ENCODE peak calls at places on chromosomes 1 and 21, in six cellular contexts. L is RPMI8226; E is GM23338; U is RKO; O is AG08396; M is activated CD8-positive, alpha-beta memory T cell treated with anti-CD3 and anti-CD28 coated beads, Interleukin-2, amount 50 U/mL, for 48 hours. F is an unnamed sample.

GRCh38 chr21:45255381-45256020 is 32.2 kb downstream of the POFUT2 start:
- DNase-seq in L (peak), E (no peak), U (no peak), O (no peak), M (peak), F (peak)

GRCh38 chr1:163169553-163169952 is 33.2 kb downstream of the RGS5 start:
- DNase-seq in L (no peak), E (no peak), U (no peak), O (no peak), M (no peak), F (no peak)

GRCh38 chr1:30934613-30935012 is 26.1 kb upstream of the SDC3 start:
- DNase-seq in L (no peak), E (no peak), U (no peak), O (no peak), M (no peak), F (no peak)

GRCh38 chr1:23634840-23635642 is 56.6 kb upstream of the RPL11 start:
- DNase-seq in L (peak), E (peak), U (peak), O (peak), M (no peak), F (peak)

GRCh38 chr1:105087496-105087895 is 1337.8 kb downstream of the AMY1C start:
- DNase-seq in L (no peak), E (no peak), U (no peak), O (no peak), M (no peak), F (no peak)

GRCh38 chr1:23964790-23965740 is 5.4 kb downstream of the PNRC2 start:
- DNase-seq in L (no peak), E (no peak), U (peak), O (no peak), M (no peak), F (no peak)

GRCh38 chr1:47444578-47445465 is 7.0 kb downstream of the FOXD2 start:
- DNase-seq in L (peak), E (peak), U (no peak), O (peak), M (peak), F (peak)

GRCh38 chr1:101431956-101432510 is 195.2 kb downstream of the S1PR1 start:
- DNase-seq in L (no peak), E (no peak), U (no peak), O (no peak), M (no peak), F (no peak)

GRCh38 chr1:173954179-173954578 is 37.1 kb upstream of the SERPINC1 start:
- DNase-seq in L (no peak), E (no peak), U (no peak), O (no peak), M (no peak), F (no peak)

GRCh38 chr1:234875953-234876814 is 252.5 kb downstream of the TOMM20 start:
- DNase-seq in L (peak), E (no peak), U (no peak), O (peak), M (peak), F (no peak)

GRCh38 chr1:29569971-29570634 is 333.8 kb downstream of the PTPRU start:
- DNase-seq in L (no peak), E (no peak), U (peak), O (peak), M (no peak), F (no peak)

GRCh38 chr1:178692564-178693327 is 32.3 kb upstream of the RALGPS2 start:
- DNase-seq in L (no peak), E (no peak), U (no peak), O (no peak), M (no peak), F (no peak)

GRCh38 chr1:224800486-224801119 is 128.9 kb upstream of the DNAH14 start:
- DNase-seq in L (no peak), E (peak), U (no peak), O (no peak), M (no peak), F (no peak)

GRCh38 chr1:51559501-51559900 is 40.4 kb upstream of the EPS15 start:
- DNase-seq in L (no peak), E (peak), U (no peak), O (no peak), M (no peak), F (no peak)

GRCh38 chr1:64811131-64811530 is 66.3 kb downstream of the RAVER2 start:
- DNase-seq in L (no peak), E (no peak), U (no peak), O (no peak), M (no peak), F (no peak)

GRCh38 chr1:202590975-202591411 is 119.3 kb downstream of the SYT2 start:
- DNase-seq in L (no peak), E (no peak), U (no peak), O (no peak), M (no peak), F (no peak)

GRCh38 chr1:54889132-54889725 is 2.2 kb upstream of the DHCR24 start:
- DNase-seq in L (no peak), E (no peak), U (no peak), O (no peak), M (no peak), F (no peak)

GRCh38 chr1:41436281-41437010 is 48.0 kb downstream of the EDN2 start:
- DNase-seq in L (no peak), E (no peak), U (no peak), O (no peak), M (no peak), F (no peak)

GRCh38 chr1:208278638-208279037 is 34.5 kb upstream of the PLXNA2 start:
- DNase-seq in L (no peak), E (no peak), U (no peak), O (no peak), M (no peak), F (no peak)

GRCh38 chr1:196558424-196558823 is 49.8 kb downstream of the KCNT2 start:
- DNase-seq in L (peak), E (no peak), U (peak), O (peak), M (no peak), F (no peak)

GRCh38 chr1:6686294-6686693 is 15.3 kb downstream of the DNAJC11 start:
- DNase-seq in L (no peak), E (no peak), U (no peak), O (peak), M (no peak), F (no peak)

GRCh38 chr1:159790237-159790917 is 9.6 kb downstream of the DUSP23 start:
- DNase-seq in L (peak), E (peak), U (no peak), O (peak), M (no peak), F (no peak)

GRCh38 chr21:45592208-45592619 is 50.0 kb upstream of the SLC19A1 start:
- DNase-seq in L (peak), E (no peak), U (no peak), O (no peak), M (peak), F (no peak)

GRCh38 chr1:166174108-166174507 is 7.3 kb upstream of the FAM78B start:
- DNase-seq in L (no peak), E (no peak), U (no peak), O (no peak), M (no peak), F (no peak)

GRCh38 chr1:205284420-205285144 is 37.0 kb downstream of the NUAK2 start:
- DNase-seq in L (peak), E (peak), U (peak), O (peak), M (peak), F (peak)

GRCh38 chr1:185864889-185865288 is 130.7 kb downstream of the HMCN1 start:
- DNase-seq in L (no peak), E (no peak), U (peak), O (peak), M (no peak), F (no peak)

GRCh38 chr1:163528710-163529348 is 207.1 kb downstream of the NUF2 start:
- DNase-seq in L (peak), E (peak), U (peak), O (peak), M (no peak), F (no peak)

GRCh38 chr21:44420416-44421205 is 34.7 kb upstream of the LRRC3 start:
- DNase-seq in L (no peak), E (no peak), U (no peak), O (no peak), M (no peak), F (no peak)

GRCh38 chr1:19287436-19288185 is 959 bp downstream of the AKR7A3 start:
- DNase-seq in L (no peak), E (no peak), U (no peak), O (no peak), M (no peak), F (no peak)

GRCh38 chr1:5099018-5099417 is 444.6 kb downstream of the AJAP1 start:
- DNase-seq in L (peak), E (no peak), U (no peak), O (no peak), M (no peak), F (no peak)

GRCh38 chr1:67135354-67135753 is 584 bp upstream of the C1orf141 start:
- DNase-seq in L (no peak), E (no peak), U (no peak), O (no peak), M (no peak), F (no peak)

GRCh38 chr1:8889925-8890785 is 11.7 kb upstream of the ENO1 start:
- DNase-seq in L (peak), E (no peak), U (no peak), O (peak), M (no peak), F (no peak)

GRCh38 chr1:30513396-30514136 is 209.8 kb downstream of the MATN1 start:
- DNase-seq in L (no peak), E (no peak), U (no peak), O (no peak), M (peak), F (no peak)

GRCh38 chr1:153550827-153551512 is 1.9 kb upstream of the S100A3 start:
- DNase-seq in L (no peak), E (no peak), U (no peak), O (no peak), M (no peak), F (no peak)

GRCh38 chr1:28147264-28148094 is 29.0 kb downstream of the PTAFR start:
- DNase-seq in L (no peak), E (peak), U (no peak), O (no peak), M (no peak), F (no peak)

GRCh38 chr1:180187626-180188025 is 33.0 kb downstream of the QSOX1 start:
- DNase-seq in L (no peak), E (no peak), U (no peak), O (no peak), M (no peak), F (no peak)

GRCh38 chr1:31476891-31477846 is 64.2 kb downstream of the SERINC2 start:
- DNase-seq in L (peak), E (no peak), U (no peak), O (no peak), M (no peak), F (no peak)

GRCh38 chr1:201192478-201192804 is 1.8 kb downstream of the IGFN1 start:
- DNase-seq in L (no peak), E (no peak), U (no peak), O (no peak), M (no peak), F (no peak)

GRCh38 chr1:1371354-1371740 is 3.7 kb downstream of the AURKAIP1 start:
- DNase-seq in L (peak), E (no peak), U (no peak), O (no peak), M (no peak), F (no peak)

GRCh38 chr1:151994956-151995355 is 1.3 kb upstream of the S100A10 start:
- DNase-seq in L (no peak), E (peak), U (peak), O (peak), M (no peak), F (no peak)

F was measured in activated B cell treated with CpG ODN at 0.5 μM for 24 hours.